ENCODE peak calls at places on chromosomes 12 and 14, in five cellular contexts. D, K, Q, O and Z are unnamed samples.

GRCh38 chr12:49010092-49010668 is 8.4 kb downstream of the PRKAG1 start:
- DNase-seq in D (no peak), K (no peak), Q (no peak), O (no peak), Z (no peak)

GRCh38 chr14:100779691-100780080 is 46.2 kb upstream of the MEG3 start:
- DNase-seq in D (no peak), K (no peak), Q (no peak), O (no peak), Z (no peak)

GRCh38 chr12:52910248-52910883 is 5.5 kb upstream of the KRT8 start:
- DNase-seq in D (no peak), K (no peak), Q (no peak), O (peak), Z (no peak)

GRCh38 chr12:53031616-53032015 is 18.2 kb upstream of the TNS2 start:
- DNase-seq in D (no peak), K (no peak), Q (no peak), O (no peak), Z (no peak)

GRCh38 chr14:105442834-105443233 is 23.2 kb downstream of the MTA1 start:
- DNase-seq in D (no peak), K (no peak), Q (no peak), O (no peak), Z (no peak)

GRCh38 chr12:102806110-102806509 is 110.9 kb downstream of the PAH start:
- DNase-seq in D (no peak), K (no peak), Q (no peak), O (no peak), Z (no peak)

GRCh38 chr14:96757456-96757855 is 39.7 kb upstream of the VRK1 start:
- DNase-seq in D (no peak), K (no peak), Q (no peak), O (no peak), Z (no peak)

GRCh38 chr12:64006211-64006610 is 161.7 kb downstream of the SRGAP1 start:
- DNase-seq in D (no peak), K (no peak), Q (no peak), O (no peak), Z (no peak)

GRCh38 chr14:105931808-105932483 is 405.6 kb downstream of the TMEM121 start:
- DNase-seq in D (no peak), K (peak), Q (no peak), O (no peak), Z (peak)

GRCh38 chr12:117047810-117048584 is 51.2 kb downstream of the TESC start:
- DNase-seq in D (no peak), K (no peak), Q (no peak), O (peak), Z (no peak)

GRCh38 chr12:122137681-122138080 is 36.3 kb downstream of the IL31 start:
- DNase-seq in D (no peak), K (peak), Q (no peak), O (no peak), Z (no peak)

GRCh38 chr14:99318091-99318958 is 46.3 kb upstream of the BCL11B start:
- DNase-seq in D (no peak), K (no peak), Q (no peak), O (peak), Z (no peak)

GRCh38 chr14:103232338-103232808 is 101.7 kb upstream of the EIF5 start:
- DNase-seq in D (no peak), K (no peak), Q (no peak), O (no peak), Z (peak)

GRCh38 chr14:102180248-102180998 is 40.7 kb downstream of the WDR20 start:
- DNase-seq in D (no peak), K (no peak), Q (no peak), O (no peak), Z (no peak)

GRCh38 chr12:8834230-8834629 is 11.8 kb downstream of the A2ML1 start:
- DNase-seq in D (no peak), K (no peak), Q (no peak), O (no peak), Z (no peak)

GRCh38 chr12:8860165-8860961 is 37.9 kb downstream of the A2ML1 start:
- DNase-seq in D (peak), K (peak), Q (no peak), O (peak), Z (peak)

GRCh38 chr14:80446356-80446755 is 235.1 kb upstream of the DIO2 start:
- DNase-seq in D (no peak), K (no peak), Q (no peak), O (no peak), Z (no peak)

GRCh38 chr14:93065272-93065730 is 50.4 kb downstream of the ITPK1 start:
- DNase-seq in D (no peak), K (no peak), Q (no peak), O (no peak), Z (no peak)

GRCh38 chr12:77062846-77063461 is 2.4 kb downstream of the E2F7 start:
- DNase-seq in D (no peak), K (no peak), Q (peak), O (no peak), Z (no peak)

GRCh38 chr12:113663396-113663795 is 191.7 kb upstream of the LHX5 start:
- DNase-seq in D (no peak), K (peak), Q (no peak), O (no peak), Z (no peak)

GRCh38 chr12:92593734-92594402 is 108.9 kb upstream of the PLEKHG7 start:
- DNase-seq in D (no peak), K (no peak), Q (peak), O (peak), Z (no peak)

GRCh38 chr12:97272471-97272870 is 190.1 kb upstream of the RMST start:
- DNase-seq in D (no peak), K (no peak), Q (no peak), O (no peak), Z (no peak)

GRCh38 chr12:110658882-110659281 is 30.0 kb downstream of the HVCN1 start:
- DNase-seq in D (no peak), K (no peak), Q (no peak), O (no peak), Z (no peak)

GRCh38 chr12:62917066-62917465 is 17.9 kb downstream of the PPM1H start:
- DNase-seq in D (no peak), K (no peak), Q (no peak), O (no peak), Z (no peak)

GRCh38 chr12:981176-981828 is 9.7 kb upstream of the ERC1 start:
- DNase-seq in D (no peak), K (no peak), Q (no peak), O (no peak), Z (no peak)

GRCh38 chr12:23621910-23622309 is 327.6 kb downstream of the SOX5 start:
- DNase-seq in D (no peak), K (no peak), Q (no peak), O (no peak), Z (peak)
- TF ChIP-seq ZBTB33 in D (no peak), K (no peak), Q (no peak), O (no peak), Z (no peak)

DNA sequence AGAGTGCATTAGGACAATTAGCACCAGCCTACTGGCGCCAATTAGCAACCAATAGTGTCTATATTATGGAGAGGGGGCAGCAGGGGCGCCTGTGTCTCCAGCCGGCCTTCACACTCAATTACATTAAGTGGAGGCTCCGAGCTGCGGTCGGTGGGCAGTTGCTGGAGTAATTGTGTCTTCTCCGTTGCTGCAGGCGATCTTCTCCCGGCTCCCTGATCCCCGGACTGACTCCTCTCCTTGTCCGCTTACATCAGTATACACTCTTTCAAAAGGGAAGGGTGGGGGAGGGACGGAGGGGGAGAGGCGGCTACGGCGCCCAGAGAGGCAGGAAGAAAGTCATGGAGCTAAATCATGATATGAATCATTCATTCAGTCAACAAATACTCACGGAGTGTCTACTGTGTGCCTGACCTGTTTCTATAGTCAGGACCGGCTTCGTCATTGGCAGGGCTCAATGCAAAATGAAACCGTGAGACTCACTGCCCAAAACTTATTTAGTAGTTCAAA is 707.2 kb downstream of the MED13L start:
- DNase-seq in D (no peak), K (no peak), Q (no peak), O (no peak), Z (peak)
- H3K4me3 ChIP-seq in D (no peak), K (no peak), Q (no peak), O (no peak), Z (peak)

DNA sequence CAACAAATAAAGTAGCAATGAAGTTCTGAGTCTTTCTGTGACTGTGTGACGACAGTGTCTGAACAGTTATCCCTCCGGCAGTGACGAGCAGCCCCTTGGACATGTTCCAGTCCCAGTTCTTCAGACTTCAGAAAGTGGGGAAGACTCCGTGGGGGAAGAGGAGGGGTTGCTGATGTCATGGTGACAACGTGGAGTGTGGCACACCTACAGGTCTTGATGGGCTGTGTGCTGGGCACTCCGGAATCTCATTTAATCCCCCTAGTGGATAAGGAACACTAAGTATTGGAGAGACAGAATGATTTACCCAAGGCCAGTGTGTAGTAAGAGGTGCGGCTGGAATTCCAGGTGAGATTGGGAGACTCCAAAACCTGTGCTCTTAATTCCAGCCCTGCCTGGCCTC is 280.2 kb downstream of the CACNA1C start:
- DNase-seq in D (peak), K (no peak), Q (no peak), O (no peak), Z (no peak)
- TF ChIP-seq ZBTB33 in D (no peak), K (no peak), Q (no peak), O (no peak), Z (no peak)

GRCh38 chr12:31728917-31729640 is at the start of gene AMN1:
- DNase-seq in D (peak), K (peak), Q (peak), O (peak), Z (peak)
- H3K4me3 ChIP-seq in D (peak), K (peak), Q (peak), O (peak), Z (peak)

GRCh38 chr12:46787496-46788055 is 38.2 kb downstream of the SLC38A4 start:
- DNase-seq in D (no peak), K (no peak), Q (no peak), O (no peak), Z (no peak)
- TF ChIP-seq ZBTB33 in D (no peak), K (no peak), Q (no peak), O (no peak), Z (no peak)